ENCODE peak calls at places on chromosomes 1 and 21, in five cellular contexts. K, C, J, D and X are unnamed samples.

GRCh38 chr1:220684890-220685289 is 5.3 kb upstream of the C1orf115 start:
- DNase-seq in D (no peak), C (no peak), J (no peak), K (no peak), X (no peak)

GRCh38 chr1:81800741-81801031 is at the start of gene ADGRL2:
- DNase-seq in C (no peak), J (no peak), D (no peak), K (no peak), X (no peak)

GRCh38 chr1:154463512-154463990 is 38.5 kb upstream of the TDRD10 start:
- DNase-seq in K (peak; percentile 30), J (peak; percentile 31), D (peak; percentile 68), C (no peak), X (no peak)

GRCh38 chr1:5659606-5660005 is 332.6 kb downstream of the NPHP4 start:
- DNase-seq in D (no peak), K (no peak), C (no peak), J (no peak), X (no peak)

GRCh38 chr1:47409311-47410085 is 6.6 kb upstream of the FOXE3 start:
- DNase-seq in J (no peak), D (no peak), K (no peak), C (no peak), X (no peak)

GRCh38 chr1:2952992-2953391 is 68.3 kb upstream of the ACTRT2 start:
- DNase-seq in D (no peak), J (no peak), K (no peak), C (peak; percentile 9), X (no peak)

GRCh38 chr1:212561501-212561931 is 47.0 kb upstream of the ATF3 start:
- DNase-seq in C (no peak), D (peak; percentile 86), K (no peak), J (peak; percentile 96), X (no peak)

GRCh38 chr21:26801524-26801923 is 43.7 kb downstream of the ADAMTS1 start:
- DNase-seq in K (no peak), D (no peak), J (no peak), C (no peak), X (no peak)

GRCh38 chr1:169150631-169151337 is 44.3 kb downstream of the ATP1B1 start:
- DNase-seq in K (no peak), J (no peak), D (no peak), C (no peak), X (peak; percentile 75)

GRCh38 chr1:88802950-88803349 is 88.4 kb downstream of the GTF2B start:
- DNase-seq in C (no peak), K (no peak), D (no peak), J (peak; percentile 51), X (no peak)

GRCh38 chr1:151175910-151176309 is at the start of gene TMOD4:
- DNase-seq in C (peak; percentile 82), K (no peak), D (no peak), J (no peak), X (no peak)

GRCh38 chr1:85576642-85577420 is 3.7 kb upstream of the CCN1 start:
- DNase-seq in C (peak; percentile 93), K (peak; percentile 78), J (peak; percentile 88), D (peak; percentile 96), X (peak; percentile 36)

GRCh38 chr1:228226141-228226874 is 18.5 kb downstream of the OBSCN start:
- DNase-seq in J (no peak), D (no peak), C (no peak), K (no peak), X (no peak)

GRCh38 chr1:209768354-209768774 is 12.5 kb downstream of the TRAF3IP3 start:
- DNase-seq in D (no peak), J (no peak), C (no peak), K (peak; percentile 77), X (peak; percentile 66)

GRCh38 chr1:169546087-169546995 is 39.9 kb downstream of the F5 start:
- DNase-seq in D (no peak), J (peak; percentile 90), K (peak; percentile 47), C (peak; percentile 51), X (peak; percentile 81)

GRCh38 chr1:13807213-13807612 is 107.2 kb downstream of the PRDM2 start:
- DNase-seq in J (peak; percentile 52), C (no peak), K (peak; percentile 52), D (peak; percentile 25), X (peak; percentile 63)

GRCh38 chr1:100147875-100148274 is 14.9 kb downstream of the TRMT13 start:
- DNase-seq in J (no peak), D (no peak), K (no peak), C (no peak), X (no peak)

GRCh38 chr1:244046907-244047738 is 4.0 kb upstream of the ZBTB18 start:
- DNase-seq in K (no peak), J (peak; percentile 18), C (no peak), D (no peak), X (peak; percentile 78)

GRCh38 chr1:116794804-116795481 is 40.7 kb downstream of the CD2 start:
- DNase-seq in J (no peak), C (no peak), D (no peak), K (no peak), X (no peak)

GRCh38 chr1:243596441-243597183 is 253.4 kb downstream of the AKT3 start:
- DNase-seq in C (no peak), J (peak; percentile 94), D (no peak), K (no peak), X (peak; percentile 44)

GRCh38 chr1:63829349-63830327 is 55.8 kb downstream of the ROR1 start:
- DNase-seq in K (no peak), D (no peak), C (no peak), J (no peak), X (peak; percentile 87)

GRCh38 chr1:201429771-201430501 is 8.4 kb upstream of the TNNI1 start:
- DNase-seq in J (no peak), C (no peak), K (no peak), D (no peak), X (no peak)

GRCh38 chr1:10530756-10531155 is 56.0 kb downstream of the PEX14 start:
- DNase-seq in J (no peak), C (no peak), K (no peak), D (no peak), X (no peak)

GRCh38 chr1:30323352-30323751 is 400.0 kb downstream of the MATN1 start:
- DNase-seq in J (no peak), D (peak; percentile 6), C (no peak), K (no peak), X (no peak)

GRCh38 chr1:245209658-245210415 is 55.1 kb downstream of the KIF26B start:
- DNase-seq in C (no peak), J (no peak), D (no peak), K (no peak), X (no peak)

GRCh38 chr1:27937524-27937836 is 2.7 kb downstream of the SMPDL3B start:
- DNase-seq in C (no peak), K (no peak), D (no peak), J (no peak), X (no peak)
- H3K4me3 ChIP-seq in C (no peak overlapping the region), K (no peak overlapping the region), D (no peak overlapping the region), J (no peak overlapping the region), X (no peak overlapping the region)

GRCh38 chr1:109248797-109249629 is at the start of gene CELSR2:
- DNase-seq in C (peak; percentile 77), K (peak; percentile 70), D (peak; percentile 74), J (peak; percentile 77), X (peak; percentile 59)
- H3K27me3 ChIP-seq in C (no peaks in the 10 kb centered on the region), K (no peaks in the 10 kb centered on the region), D (peaks cover 5% of the 10 kb centered on the region), J (no peaks in the 10 kb centered on the region), X (no peaks in the 10 kb centered on the region)

GRCh38 chr1:24324903-24325302 is 5.7 kb downstream of the GRHL3 start:
- DNase-seq in J (no peak), D (no peak), C (no peak), K (no peak), X (no peak)
- H3K4me1 ChIP-seq in J (peaks cover 37% of the 10 kb centered on the region), D (peaks cover 11% of the 10 kb centered on the region), C (peaks cover 7% of the 10 kb centered on the region), K (peaks cover 16% of the 10 kb centered on the region), X (peaks cover 3% of the 10 kb centered on the region)

GRCh38 chr1:27307851-27308598 is 13.9 kb upstream of the TMEM222 start:
- DNase-seq in K (no peak), J (no peak), C (no peak), D (no peak), X (no peak)
- H3K4me3 ChIP-seq in K (no peak overlapping the region), J (no peak overlapping the region), C (no peak overlapping the region), D (no peak overlapping the region), X (no peak overlapping the region)

GRCh38 chr1:36728846-36729245 is 246.1 kb upstream of the CSF3R start:
- DNase-seq in K (no peak), C (no peak), J (no peak), D (peak; percentile 17), X (no peak)
- H3K27me3 ChIP-seq in K (peaks cover 3% of the 10 kb centered on the region), C (no peaks in the 10 kb centered on the region), J (peaks cover 37% of the 10 kb centered on the region), D (peaks cover 18% of the 10 kb centered on the region), X (no peaks in the 10 kb centered on the region)